ENCODE peak calls at places on chromosome 18, in five cellular contexts. D, S, O, N and P are unnamed samples.

GRCh38 chr18:74476154-74476553 is 19.0 kb upstream of the DIPK1C start:
- DNase-seq in N (no peak), O (no peak), D (no peak), S (peak; percentile 61), P (no peak)

GRCh38 chr18:40670991-40671390 is 1284.0 kb upstream of the PIK3C3 start:
- DNase-seq in D (no peak), N (no peak), S (no peak), O (no peak), P (no peak)

GRCh38 chr18:27447530-27447929 is 262.4 kb upstream of the CHST9 start:
- DNase-seq in N (no peak), S (no peak), O (no peak), D (no peak), P (no peak)

GRCh38 chr18:45521777-45522176 is 93.5 kb upstream of the SLC14A2 start:
- DNase-seq in N (no peak), D (no peak), O (no peak), S (peak; percentile 18), P (no peak)

GRCh38 chr18:55420665-55420964 is 167.4 kb downstream of the TCF4 start:
- DNase-seq in O (no peak), N (peak; percentile 59), D (no peak), S (no peak), P (no peak)

GRCh38 chr18:50853863-50854271 is 25.1 kb upstream of the ME2 start:
- DNase-seq in N (no peak), O (peak; percentile 49), S (peak; percentile 63), D (peak; percentile 59), P (peak; percentile 64)

GRCh38 chr18:73690222-73690621 is 457.4 kb downstream of the FBXO15 start:
- DNase-seq in S (no peak), O (no peak), N (no peak), D (no peak), P (no peak)

GRCh38 chr18:75238100-75238499 is 27.5 kb downstream of the TSHZ1 start:
- DNase-seq in N (no peak), O (no peak), D (no peak), S (no peak), P (no peak)

GRCh38 chr18:13823707-13824395 is at the start of gene MC5R:
- DNase-seq in N (peak; percentile 68), S (peak; percentile 83), O (peak; percentile 49), D (peak; percentile 44), P (no peak)

GRCh38 chr18:3885209-3885792 is 435.3 kb downstream of the TGIF1 start:
- DNase-seq in O (no peak), D (no peak), N (peak; percentile 71), S (no peak), P (no peak)

GRCh38 chr18:2976218-2976617 is 36.7 kb downstream of the LPIN2 start:
- DNase-seq in N (no peak), S (peak; percentile 41), O (no peak), D (no peak), P (no peak)

GRCh38 chr18:56888978-56889377 is 237.8 kb downstream of the WDR7 start:
- DNase-seq in D (no peak), N (no peak), S (no peak), O (no peak), P (no peak)

GRCh38 chr18:11320981-11321380 is 171.6 kb upstream of the PIEZO2 start:
- DNase-seq in S (no peak), O (no peak), D (no peak), N (no peak), P (no peak)

GRCh38 chr18:3923750-3924149 is 473.8 kb downstream of the TGIF1 start:
- DNase-seq in N (no peak), O (no peak), S (no peak), D (no peak), P (no peak)

GRCh38 chr18:44290366-44290855 is 390.3 kb upstream of the SETBP1 start:
- DNase-seq in D (no peak), N (no peak), O (no peak), S (no peak), P (no peak)

GRCh38 chr18:46660955-46661749 is 4.1 kb upstream of the LOXHD1 start:
- DNase-seq in N (no peak), O (no peak), D (no peak), S (peak; percentile 35), P (no peak)

GRCh38 chr18:34990571-34990970 is 50.6 kb upstream of the MAPRE2 start:
- DNase-seq in S (no peak), N (no peak), O (no peak), D (no peak), P (no peak)

GRCh38 chr18:50880108-50880465 is 1.2 kb downstream of the ME2 start:
- DNase-seq in N (peak; percentile 19), S (no peak), O (no peak), D (no peak), P (no peak)

GRCh38 chr18:71134122-71134521 is 845.3 kb downstream of the SOCS6 start:
- DNase-seq in S (no peak), D (no peak), N (no peak), O (no peak), P (no peak)

GRCh38 chr18:71131918-71132317 is 843.1 kb downstream of the SOCS6 start:
- DNase-seq in N (no peak), D (no peak), O (no peak), S (no peak), P (no peak)

DNA sequence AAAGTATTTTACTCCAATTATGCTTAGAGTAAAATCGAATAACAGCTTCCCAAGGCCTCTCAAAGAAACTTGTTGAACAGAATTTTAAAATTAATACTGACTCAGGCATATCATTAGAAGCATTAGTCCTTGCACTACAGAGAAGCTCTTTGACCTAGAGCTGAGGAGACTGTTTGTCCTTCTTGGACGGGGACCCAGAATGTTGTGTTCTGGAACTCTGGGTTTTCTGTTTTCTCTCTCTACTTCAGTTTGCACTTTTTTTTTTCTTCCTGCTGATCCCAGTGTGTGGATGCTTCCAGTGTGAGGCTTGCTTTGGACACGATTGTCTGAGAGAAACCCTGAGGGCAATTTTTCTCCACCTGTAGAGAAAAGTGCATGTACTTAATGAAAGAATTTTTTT is 847.6 kb downstream of the SOCS6 start:
- DNase-seq in N (no peak), O (no peak), D (no peak), S (no peak), P (no peak)
- H3K9me3 ChIP-seq in N (no peaks in the 10 kb centered on the region), O (no peaks in the 10 kb centered on the region), D (no peaks in the 10 kb centered on the region), S (no peaks in the 10 kb centered on the region), P (no peaks in the 10 kb centered on the region)

DNA sequence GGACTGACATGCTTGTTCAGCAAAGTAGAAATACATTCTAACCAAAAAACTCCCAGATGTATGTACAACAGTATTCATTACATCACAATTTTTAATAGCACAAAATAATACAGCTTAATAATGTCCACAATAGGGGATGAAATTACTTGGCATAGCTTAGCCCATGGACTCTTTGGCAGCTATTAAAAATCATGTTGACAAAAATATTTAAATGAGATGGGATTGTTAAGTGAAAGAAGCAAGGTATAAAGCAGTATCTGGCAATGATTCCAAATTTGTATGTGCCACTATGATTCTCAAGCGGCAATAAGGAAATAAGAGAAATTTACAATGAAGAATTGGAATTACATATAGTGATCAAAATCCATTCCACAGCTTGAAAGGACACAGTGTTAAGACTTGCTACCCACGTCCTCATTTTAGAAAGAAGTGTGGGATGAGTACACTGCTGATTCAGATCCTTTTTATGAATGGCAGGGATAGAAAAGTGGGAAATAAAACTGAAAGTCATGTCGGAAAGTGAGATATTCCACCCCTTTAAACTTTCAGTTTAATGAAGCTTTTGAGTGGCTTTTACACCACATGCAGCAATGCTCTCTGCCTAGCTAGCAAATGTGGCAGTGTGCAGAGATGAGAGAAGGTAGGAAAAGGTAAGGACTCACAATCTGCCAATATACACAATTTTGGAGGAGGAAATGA is 2.4 kb downstream of the GAREM1 start:
- DNase-seq in N (no peak), S (no peak), O (no peak), D (no peak), P (no peak)
- H3K4me3 ChIP-seq in N (peak overlapping the region; percentile 72), S (no peak overlapping the region), O (peak overlapping the region; percentile 54), D (peak overlapping the region; percentile 57), P (no peak overlapping the region)

GRCh38 chr18:77340815-77341214 is 91.2 kb downstream of the GALR1 start:
- DNase-seq in N (no peak), D (no peak), O (no peak), S (no peak), P (no peak)
- H3K9me3 ChIP-seq in N (no peaks in the 10 kb centered on the region), D (no peaks in the 10 kb centered on the region), O (no peaks in the 10 kb centered on the region), S (no peaks in the 10 kb centered on the region), P (no peaks in the 10 kb centered on the region)

GRCh38 chr18:58859935-58860334 is 4.7 kb upstream of the ZNF532 start:
- DNase-seq in D (no peak), S (no peak), O (no peak), N (no peak), P (no peak)
- H3K4me3 ChIP-seq in D (no peak overlapping the region), S (no peak overlapping the region), O (no peak overlapping the region), N (no peak overlapping the region), P (no peak overlapping the region)

GRCh38 chr18:70558371-70558770 is 269.5 kb downstream of the SOCS6 start:
- DNase-seq in D (no peak), N (no peak), O (no peak), S (no peak), P (no peak)
- H3K9me3 ChIP-seq in D (no peaks in the 10 kb centered on the region), N (no peaks in the 10 kb centered on the region), O (no peaks in the 10 kb centered on the region), S (no peaks in the 10 kb centered on the region), P (no peaks in the 10 kb centered on the region)

GRCh38 chr18:48974304-48975220 is 23.8 kb upstream of the SMAD7 start:
- DNase-seq in O (no peak), S (peak; percentile 59), D (no peak), N (no peak), P (no peak)
- H3K4me3 ChIP-seq in O (peak overlapping the region; percentile 50), S (peak overlapping the region; percentile 70), D (no peak overlapping the region), N (no peak overlapping the region), P (peak overlapping the region; percentile 65)

GRCh38 chr18:62776066-62776570 is 60.8 kb downstream of the PHLPP1 start:
- DNase-seq in S (no peak), D (no peak), N (no peak), O (no peak), P (no peak)

GRCh38 chr18:62772860-62773584 is 57.7 kb downstream of the PHLPP1 start:
- DNase-seq in O (no peak), S (no peak), N (no peak), D (no peak), P (no peak)

GRCh38 chr18:62777814-62778213 is 62.5 kb downstream of the PHLPP1 start:
- DNase-seq in O (no peak), N (no peak), S (no peak), D (no peak), P (no peak)

GRCh38 chr18:62771494-62771893 is 56.2 kb downstream of the PHLPP1 start:
- DNase-seq in N (no peak), D (no peak), S (no peak), O (no peak), P (no peak)

GRCh38 chr18:62773691-62774090 is 58.4 kb downstream of the PHLPP1 start:
- DNase-seq in D (no peak), S (no peak), O (no peak), N (no peak), P (no peak)
- H3K9me3 ChIP-seq in D (no peaks in the 10 kb centered on the region), S (no peaks in the 10 kb centered on the region), O (no peaks in the 10 kb centered on the region), N (no peaks in the 10 kb centered on the region), P (no peaks in the 10 kb centered on the region)